ENCODE peak calls at places on chromosome 10, in four cellular contexts. S is ovary, J is lower lobe of right lung, B is A673. H is an unnamed sample.
A peak's percentile ranks its signal among the peaks of the same experiment; 100 is the strongest.

GRCh38 chr10:35453855-35454532 is 117.7 kb downstream of the CCNY start:
- DNase-seq in S (no peak), J (no peak), B (peak; percentile 42), H (peak; percentile 67)

GRCh38 chr10:85447690-85448089 is 918.9 kb downstream of the GRID1 start:
- DNase-seq in S (no peak), J (no peak), B (no peak), H (no peak)

GRCh38 chr10:58352956-58353610 is 18.3 kb downstream of the UBE2D1 start:
- DNase-seq in S (no peak), J (no peak), B (no peak), H (no peak)

GRCh38 chr10:47025253-47025539 is 114.0 kb downstream of the PTPN20 start:
- DNase-seq in S (peak; percentile 3), J (no peak), B (no peak), H (no peak)

GRCh38 chr10:116470768-116471415 is 43.2 kb downstream of the PNLIPRP3 start:
- DNase-seq in S (no peak), J (no peak), B (peak; percentile 56), H (no peak)

GRCh38 chr10:91681361-91682276 is 48.7 kb upstream of the PPP1R3C start:
- DNase-seq in S (no peak), J (no peak), B (peak; percentile 80), H (no peak)

GRCh38 chr10:102595914-102596313 is 48.4 kb upstream of the TRIM8 start:
- DNase-seq in S (no peak), J (no peak), B (no peak), H (no peak)

GRCh38 chr10:63055705-63056104 is 77.4 kb upstream of the NRBF2 start:
- DNase-seq in S (no peak), J (no peak), B (no peak), H (no peak)

GRCh38 chr10:1294748-1295147 is 238.6 kb downstream of the WDR37 start:
- DNase-seq in S (no peak), J (no peak), B (no peak), H (peak; percentile 47)

GRCh38 chr10:96345250-96345649 is 13.6 kb downstream of the OPALIN start:
- DNase-seq in S (no peak), J (no peak), B (no peak), H (no peak)

GRCh38 chr10:124977648-124978375 is 35.9 kb downstream of the ZRANB1 start:
- DNase-seq in S (no peak), J (no peak), B (no peak), H (no peak)

GRCh38 chr10:24339387-24339786 is 130.4 kb downstream of the KIAA1217 start:
- DNase-seq in S (no peak), J (no peak), B (no peak), H (no peak)

GRCh38 chr10:124693801-124694416 is 50.3 kb downstream of the FAM53B start:
- DNase-seq in S (no peak), J (no peak), B (no peak), H (peak; percentile 49)

GRCh38 chr10:63611078-63611477 is 89.9 kb downstream of the REEP3 start:
- DNase-seq in S (no peak), J (no peak), B (no peak), H (no peak)

GRCh38 chr10:119997429-119997828 is 104.9 kb downstream of the SEC23IP start:
- DNase-seq in S (no peak), J (no peak), B (no peak), H (no peak)

GRCh38 chr10:97456034-97456685 is 10.2 kb downstream of the ZDHHC16 start:
- DNase-seq in S (no peak), J (no peak), B (no peak), H (no peak)

GRCh38 chr10:46217749-46218453 is 68.9 kb upstream of the ANTXRL start:
- DNase-seq in S (no peak), J (no peak), B (no peak), H (no peak)

GRCh38 chr10:4057021-4057420 is 272.0 kb upstream of the KLF6 start:
- DNase-seq in S (no peak), J (no peak), B (no peak), H (no peak)

GRCh38 chr10:88565072-88565471 is 18.0 kb downstream of the RNLS start:
- DNase-seq in S (no peak), J (no peak), B (peak; percentile 64), H (no peak)

GRCh38 chr10:64635906-64636305 is 1114.7 kb downstream of the REEP3 start:
- DNase-seq in S (no peak), J (no peak), B (no peak), H (no peak)

GRCh38 chr10:45439365-45439764 is 65.3 kb downstream of the ALOX5 start:
- DNase-seq in S (no peak), J (no peak), B (no peak), H (no peak)

GRCh38 chr10:3077940-3078630 is 10.7 kb downstream of the PFKP start:
- DNase-seq in S (no peak), J (no peak), B (peak; percentile 76), H (no peak)

GRCh38 chr10:99595236-99595635 is 25.0 kb downstream of the SLC25A28 start:
- DNase-seq in S (no peak), J (no peak), B (no peak), H (no peak)

GRCh38 chr10:122492955-122493597 is 31.7 kb downstream of the HTRA1 start:
- DNase-seq in S (no peak), J (peak; percentile 32), B (no peak), H (no peak)

GRCh38 chr10:53597835-53598251 is 825.3 kb upstream of the MBL2 start:
- DNase-seq in S (no peak), J (no peak), B (no peak), H (no peak)

GRCh38 chr10:15485027-15485426 is 113.9 kb upstream of the FAM171A1 start:
- DNase-seq in S (no peak), J (no peak), B (no peak), H (no peak)

GRCh38 chr10:47419421-47419820 is 35.3 kb upstream of the ZNF488 start:
- DNase-seq in S (no peak), J (no peak), B (no peak), H (no peak)

GRCh38 chr10:31343009-31343408 is 24.0 kb downstream of the ZEB1 start:
- DNase-seq in S (no peak), J (no peak), B (no peak), H (no peak)
- H3K4me3 ChIP-seq in S (no peak overlapping the region), J (no peak overlapping the region), B (no peak overlapping the region), H (no peak overlapping the region)

DNA sequence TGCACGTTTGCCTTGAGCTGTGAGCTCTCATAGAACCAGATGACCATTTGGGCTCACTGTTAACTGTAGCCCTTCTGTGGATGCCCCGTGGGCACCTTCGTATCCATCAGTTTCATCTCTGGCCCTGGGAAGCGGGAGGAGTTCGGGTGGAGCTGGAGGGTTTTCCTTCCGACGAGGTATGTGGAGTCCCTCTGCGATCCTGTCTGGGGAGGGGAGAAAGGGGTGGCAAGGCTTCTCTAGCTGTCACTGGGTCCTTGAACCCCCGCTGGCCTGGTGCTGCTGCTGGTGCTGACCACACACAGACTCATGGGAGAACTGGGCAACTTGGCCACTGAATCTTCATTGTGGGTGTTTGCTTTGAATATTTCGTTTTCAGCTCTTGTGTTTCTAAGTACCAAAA is 32.7 kb downstream of the INPP5A start:
- DNase-seq in S (no peak), J (no peak), B (no peak), H (no peak)
- H3K27ac ChIP-seq in S (no peak overlapping the region), J (no peak overlapping the region), B (no peak overlapping the region), H (no peak overlapping the region)

GRCh38 chr10:17113346-17113745 is 16.3 kb downstream of the CUBN start:
- DNase-seq in S (no peak), J (no peak), B (no peak), H (no peak)
- H3K4me3 ChIP-seq in S (no peak overlapping the region), J (no peak overlapping the region), B (no peak overlapping the region), H (no peak overlapping the region)

GRCh38 chr10:5894458-5894857 is 4.4 kb downstream of the FBH1 start:
- DNase-seq in S (no peak), J (no peak), B (no peak), H (no peak)

GRCh38 chr10:5895804-5896203 is 5.8 kb downstream of the FBH1 start:
- DNase-seq in S (no peak), J (no peak), B (no peak), H (no peak)

GRCh38 chr10:5895365-5895764 is 5.3 kb downstream of the FBH1 start:
- DNase-seq in S (no peak), J (no peak), B (no peak), H (no peak)

GRCh38 chr10:5896208-5896607 is 6.2 kb downstream of the FBH1 start:
- DNase-seq in S (no peak), J (no peak), B (no peak), H (no peak)

DNA sequence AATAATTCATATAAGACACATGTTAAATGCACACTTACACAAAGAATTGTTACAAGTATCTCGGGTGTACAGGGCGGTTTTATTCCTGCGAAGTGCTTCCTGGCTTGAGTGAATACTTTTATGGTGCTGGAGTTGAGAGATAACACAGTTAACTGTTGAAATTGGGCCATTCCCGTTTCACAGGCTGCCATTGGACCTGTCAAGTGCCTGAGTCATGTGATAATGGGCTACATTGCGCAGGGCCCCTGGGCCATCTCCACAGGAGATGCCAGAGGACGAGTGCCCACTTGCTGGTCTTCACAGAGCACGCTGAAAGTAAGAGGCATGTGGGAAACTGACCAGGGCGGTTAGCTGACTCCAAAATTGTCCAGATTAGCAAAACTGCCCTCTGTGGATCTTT is 4.8 kb downstream of the FBH1 start:
- DNase-seq in S (no peak), J (no peak), B (no peak), H (no peak)
- H3K27ac ChIP-seq in S (no peak overlapping the region), J (no peak overlapping the region), B (no peak overlapping the region), H (no peak overlapping the region)

GRCh38 chr10:50436805-50437204 is 185.5 kb upstream of the ASAH2 start:
- DNase-seq in S (no peak), J (no peak), B (no peak), H (no peak)

GRCh38 chr10:50432206-50432605 is 180.9 kb upstream of the ASAH2 start:
- DNase-seq in S (no peak), J (no peak), B (peak; percentile 7), H (no peak)

GRCh38 chr10:50432610-50433009 is 181.3 kb upstream of the ASAH2 start:
- DNase-seq in S (no peak), J (no peak), B (no peak), H (no peak)

GRCh38 chr10:50431118-50431517 is 179.8 kb upstream of the ASAH2 start:
- DNase-seq in S (no peak), J (no peak), B (peak; percentile 24), H (no peak)

GRCh38 chr10:50431791-50432190 is 180.5 kb upstream of the ASAH2 start:
- DNase-seq in S (no peak), J (no peak), B (peak; percentile 69), H (peak; percentile 52)
- H3K4me3 ChIP-seq in S (no peak overlapping the region), J (no peak overlapping the region), B (peak overlapping the region; percentile 5), H (no peak overlapping the region)